ENCODE peak calls at places on chromosomes 13 and 19, in five cellular contexts. I, T, P, E and F are unnamed samples.

GRCh38 chr19:48756686-48757085 is 1.4 kb downstream of the FGF21 start:
- DNase-seq in I (no peak), T (no peak), P (no peak), E (no peak), F (no peak)

GRCh38 chr19:53992815-53993214 is 1.4 kb downstream of the CACNG6 start:
- DNase-seq in I (no peak), T (no peak), P (no peak), E (no peak), F (no peak)

GRCh38 chr13:42574435-42575311 is 721 bp downstream of the TNFSF11 start:
- DNase-seq in I (no peak), T (no peak), P (no peak), E (no peak), F (no peak)

GRCh38 chr19:48872884-48873475 is 759 bp downstream of the PPP1R15A start:
- DNase-seq in I (peak; percentile 94), T (peak; percentile 98), P (peak; percentile 95), E (peak; percentile 90), F (peak; percentile 90)

GRCh38 chr19:14439014-14439413 is 5.9 kb downstream of the PKN1 start:
- DNase-seq in I (no peak), T (no peak), P (no peak), E (no peak), F (no peak)

GRCh38 chr19:3494559-3494958 is 5.9 kb downstream of the DOHH start:
- DNase-seq in I (no peak), T (no peak), P (no peak), E (no peak), F (no peak)

GRCh38 chr13:50417597-50417996 is 402.4 kb downstream of the KCNRG start:
- DNase-seq in I (no peak), T (peak; percentile 43), P (no peak), E (peak; percentile 31), F (no peak)

GRCh38 chr13:32581177-32581786 is 5.0 kb upstream of the PDS5B start:
- DNase-seq in I (peak; percentile 47), T (peak; percentile 61), P (peak; percentile 14), E (no peak), F (peak; percentile 51)

GRCh38 chr13:34546841-34547240 is 395.2 kb upstream of the NBEA start:
- DNase-seq in I (no peak), T (no peak), P (no peak), E (no peak), F (no peak)

GRCh38 chr13:82800391-82800790 is 1081.9 kb downstream of the SLITRK1 start:
- DNase-seq in I (no peak), T (no peak), P (no peak), E (no peak), F (peak; percentile 21)

GRCh38 chr19:10749435-10750384 is 31.8 kb downstream of the DNM2 start:
- DNase-seq in I (no peak), T (no peak), P (peak; percentile 93), E (peak; percentile 12), F (no peak)

GRCh38 chr13:98761979-98762616 is 9.6 kb upstream of the SLC15A1 start:
- DNase-seq in I (no peak), T (no peak), P (no peak), E (no peak), F (no peak)
- H3K4me3 ChIP-seq in I (peak overlapping the region; percentile 14), T (no peak overlapping the region), P (no peak overlapping the region), E (peak overlapping the region; percentile 26), F (peak overlapping the region; percentile 22)

DNA sequence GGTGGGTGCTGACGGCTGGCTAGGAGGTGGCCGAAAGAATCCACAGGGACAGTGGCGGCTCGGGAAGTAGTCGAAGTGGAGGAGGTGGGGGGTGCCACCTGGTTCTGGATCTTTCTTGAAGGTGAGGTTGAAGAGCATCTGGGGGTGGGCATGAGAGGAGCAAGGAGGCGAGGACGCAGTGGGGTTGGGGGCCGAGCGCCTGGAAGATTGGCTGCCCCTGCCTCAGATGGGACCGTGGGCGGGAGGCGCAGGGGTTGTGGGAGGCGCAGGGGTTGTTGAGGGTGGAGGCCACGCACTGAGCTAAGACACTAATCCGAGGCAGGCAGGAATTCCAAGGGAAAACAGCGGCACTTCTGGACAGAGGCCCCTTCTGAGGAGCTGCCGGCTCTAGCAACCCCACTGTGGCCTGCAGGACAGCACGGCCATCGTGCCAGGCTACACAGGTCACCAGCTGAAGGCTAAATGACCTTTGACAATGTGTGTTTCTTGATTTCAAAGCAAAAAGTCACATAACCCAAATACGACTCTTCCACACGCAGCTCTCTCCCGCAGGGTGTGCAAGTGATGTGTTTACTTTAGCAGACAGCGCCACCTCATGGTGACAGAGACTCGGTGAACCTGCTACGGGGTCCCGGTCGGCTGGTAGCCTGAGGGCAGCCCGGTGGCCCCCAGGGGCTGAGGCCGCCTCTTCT is 44.1 kb upstream of the RANBP3 start:
- DNase-seq in I (peak; percentile 69), T (peak; percentile 83), P (peak; percentile 76), E (peak; percentile 86), F (peak; percentile 64)
- H3K4me3 ChIP-seq in I (no peak overlapping the region), T (no peak overlapping the region), P (no peak overlapping the region), E (no peak overlapping the region), F (no peak overlapping the region)

GRCh38 chr19:35845215-35846037 is 6.9 kb downstream of the NPHS1 start:
- DNase-seq in I (no peak), T (no peak), P (peak; percentile 49), E (peak; percentile 60), F (peak; percentile 36)
- H3K4me3 ChIP-seq in I (peak overlapping the region; percentile 18), T (no peak overlapping the region), P (no peak overlapping the region), E (peak overlapping the region; percentile 30), F (no peak overlapping the region)

DNA sequence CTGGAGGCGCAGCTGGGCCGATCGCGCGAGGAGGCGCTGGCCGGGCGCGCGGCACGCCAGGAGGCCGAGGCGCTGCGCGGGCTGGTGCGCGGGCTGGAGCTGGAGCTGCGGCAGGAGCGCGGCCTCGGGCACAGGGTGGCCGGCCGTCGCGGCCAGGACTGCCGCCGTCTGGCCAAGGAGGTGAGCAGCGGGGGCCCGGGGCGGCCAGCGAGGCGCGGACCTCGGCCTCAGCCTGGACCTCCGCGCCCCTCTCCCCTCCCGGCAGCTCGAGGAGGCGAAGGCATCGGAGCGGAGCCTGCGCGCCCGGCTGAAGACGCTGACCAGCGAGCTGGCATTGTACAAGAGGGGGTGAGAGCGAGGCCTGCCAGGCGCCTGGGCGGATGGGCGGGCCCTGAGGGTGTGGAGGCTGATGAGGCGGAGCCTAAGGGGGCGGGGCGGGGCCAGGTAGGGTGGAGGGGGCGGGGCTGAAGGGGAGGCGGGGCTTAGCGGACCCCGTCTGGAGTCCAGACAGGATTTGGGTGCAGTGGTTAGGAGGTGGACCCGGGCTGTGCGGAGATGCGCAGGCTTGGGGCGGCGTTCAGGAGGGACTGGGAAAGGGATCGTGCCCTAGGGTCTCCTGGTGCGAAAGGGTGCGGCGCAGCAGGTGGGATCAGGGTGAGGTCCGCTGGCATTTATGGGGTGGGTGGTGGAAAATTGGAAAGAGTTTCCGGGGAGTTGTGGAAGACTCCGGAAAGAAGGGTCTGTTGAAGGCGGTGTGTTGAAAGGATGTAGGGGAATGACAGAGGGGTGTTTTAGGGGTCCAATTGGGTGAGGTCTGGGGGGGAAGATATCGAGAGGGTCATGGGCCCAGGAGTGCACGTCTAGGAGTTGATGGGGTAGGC is 7.5 kb downstream of the PGLYRP1 start:
- DNase-seq in I (no peak), T (no peak), P (peak; percentile 80), E (peak; percentile 83), F (no peak)
- H3K4me3 ChIP-seq in I (no peak overlapping the region), T (peak overlapping the region; percentile 23), P (no peak overlapping the region), E (peak overlapping the region; percentile 94), F (no peak overlapping the region)

DNA sequence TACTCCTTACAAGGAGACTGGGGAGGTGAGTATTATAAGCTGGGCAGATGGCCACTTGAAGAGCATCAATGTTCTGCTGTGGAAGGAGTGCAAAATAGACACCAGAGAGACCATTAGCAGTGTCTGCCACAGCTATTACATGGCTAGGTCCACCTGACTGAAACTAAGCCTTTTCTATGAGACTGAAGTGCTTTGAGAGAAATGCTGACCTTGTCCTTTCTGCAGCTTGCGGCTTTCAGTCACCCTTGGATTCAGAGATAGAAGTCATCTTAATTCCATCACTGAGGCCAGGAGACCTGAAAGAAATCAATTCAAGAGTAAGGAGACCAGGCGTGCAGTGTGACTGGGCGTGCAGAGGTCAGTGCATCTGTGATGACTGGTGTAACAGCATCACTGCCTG is 1.3 kb upstream of the ZFP28 start:
- DNase-seq in I (no peak), T (no peak), P (no peak), E (no peak), F (no peak)
- H3K4me3 ChIP-seq in I (no peak overlapping the region), T (no peak overlapping the region), P (no peak overlapping the region), E (no peak overlapping the region), F (no peak overlapping the region)

DNA sequence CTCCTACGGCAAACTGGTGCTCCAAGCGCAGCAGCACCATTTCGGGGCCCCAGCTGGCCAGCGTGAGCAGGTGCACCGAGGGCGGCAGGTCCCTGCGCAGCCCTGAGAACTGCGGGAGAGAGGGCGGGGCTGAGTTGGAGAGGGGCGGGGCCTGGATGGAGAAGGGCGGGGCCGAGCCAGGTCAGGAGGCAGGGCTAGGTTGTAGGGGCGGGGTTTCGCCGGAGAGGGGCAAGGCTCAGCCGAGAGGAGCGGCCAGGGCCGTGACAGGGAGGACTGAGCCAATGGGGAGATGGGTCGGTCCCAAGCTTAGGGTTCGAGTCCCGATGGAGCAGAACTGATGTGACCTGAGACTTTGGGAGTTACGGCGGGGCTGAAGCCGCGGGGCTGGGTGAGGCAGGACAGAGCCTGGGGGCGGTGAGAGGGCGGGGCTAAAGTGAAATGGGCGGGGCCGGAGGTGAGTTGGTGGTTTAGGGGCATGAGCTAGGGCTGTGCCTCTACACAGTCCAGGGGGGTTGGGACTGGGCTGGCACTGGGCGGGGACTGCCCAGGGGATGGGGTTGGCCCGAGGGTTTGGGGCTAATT is 19.0 kb downstream of the MAN2B1 start:
- DNase-seq in I (no peak), T (peak; percentile 47), P (peak; percentile 83), E (peak; percentile 89), F (peak; percentile 35)
- H3K4me3 ChIP-seq in I (peak overlapping the region; percentile 41), T (peak overlapping the region; percentile 32), P (no peak overlapping the region), E (peak overlapping the region; percentile 36), F (no peak overlapping the region)

GRCh38 chr13:102190930-102191329 is 210.9 kb downstream of the FGF14 start:
- DNase-seq in I (no peak), T (no peak), P (no peak), E (no peak), F (no peak)

GRCh38 chr13:102197193-102197592 is 204.7 kb downstream of the FGF14 start:
- DNase-seq in I (peak; percentile 8), T (peak; percentile 53), P (no peak), E (no peak), F (peak; percentile 30)

GRCh38 chr13:102187313-102187712 is 214.5 kb downstream of the FGF14 start:
- DNase-seq in I (no peak), T (no peak), P (no peak), E (no peak), F (no peak)

GRCh38 chr13:102195566-102196462 is 206.0 kb downstream of the FGF14 start:
- DNase-seq in I (peak; percentile 47), T (peak; percentile 28), P (no peak), E (no peak), F (peak; percentile 79)

DNA sequence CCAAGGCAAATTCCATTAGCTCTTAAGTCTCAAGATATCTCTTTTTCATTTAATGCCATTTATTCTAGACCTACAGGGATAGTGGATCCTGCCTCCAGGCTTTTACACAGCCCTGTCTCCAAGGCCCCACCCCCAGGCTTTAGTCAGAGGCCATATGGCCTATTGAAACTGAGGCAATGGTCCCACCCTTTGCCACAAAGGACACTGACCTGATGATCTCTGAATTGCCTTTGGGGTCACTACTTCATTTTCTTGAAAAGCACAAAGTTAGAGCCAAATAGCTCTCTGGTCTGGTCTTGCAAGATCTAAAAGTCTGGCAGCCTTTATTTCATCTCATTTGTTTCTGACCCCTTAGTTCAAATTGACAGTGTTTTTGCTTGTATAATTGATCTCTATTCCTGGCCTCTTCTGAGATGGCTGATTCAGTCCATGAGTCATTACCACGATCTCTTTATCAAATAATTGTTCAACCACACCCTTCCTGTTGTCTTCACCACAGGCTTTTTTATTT is 209.8 kb downstream of the FGF14 start:
- DNase-seq in I (peak; percentile 62), T (peak; percentile 47), P (no peak), E (no peak), F (peak; percentile 92)
- H3K4me3 ChIP-seq in I (no peak overlapping the region), T (no peak overlapping the region), P (no peak overlapping the region), E (no peak overlapping the region), F (no peak overlapping the region)